ENCODE peak calls at places on chromosomes 2 and 18, in six cellular contexts. Y is transverse colon, J is esophagus squamous epithelium, F is heart right ventricle, O is left ventricle myocardium inferior, K is A549. N is an unnamed sample. For H3K4me1, the result is how much of the 10 kb centered on the place peaks cover.

GRCh38 chr2:147082850-147083522 is 761.8 kb upstream of the ACVR2A start:
- DNase-seq in Y (peak), J (no peak), F (no peak), O (no peak), K (peak), N (no peak)

GRCh38 chr2:100935372-100935752 is 66.7 kb upstream of the RPL31 start:
- DNase-seq in Y (no peak), J (no peak), F (no peak), O (no peak), K (no peak), N (peak)

GRCh38 chr2:65991864-65992554 is 442.9 kb upstream of the MEIS1 start:
- DNase-seq in Y (peak), J (no peak), F (no peak), O (no peak), K (no peak), N (no peak)

GRCh38 chr2:135657806-135658582 is 83.7 kb upstream of the UBXN4 start:
- DNase-seq in Y (no peak), J (no peak), F (no peak), O (no peak), K (no peak), N (no peak)

GRCh38 chr18:72207280-72207679 is 336.9 kb downstream of the CBLN2 start:
- DNase-seq in Y (no peak), J (no peak), F (no peak), O (no peak), K (no peak), N (no peak)

GRCh38 chr2:105325389-105325963 is 4.1 kb downstream of the TGFBRAP1 start:
- DNase-seq in Y (no peak), J (no peak), F (no peak), O (no peak), K (no peak), N (no peak)

GRCh38 chr2:40466926-40467325 is 15.0 kb upstream of the SLC8A1 start:
- DNase-seq in Y (no peak), J (no peak), F (no peak), O (no peak), K (no peak), N (no peak)

GRCh38 chr18:47595816-47596501 is 334.5 kb downstream of the SMAD2 start:
- DNase-seq in Y (peak), J (no peak), F (no peak), O (no peak), K (peak), N (no peak)

GRCh38 chr18:41579185-41579584 is 375.8 kb upstream of the PIK3C3 start:
- DNase-seq in Y (no peak), J (no peak), F (no peak), O (no peak), K (no peak), N (no peak)

GRCh38 chr2:197613509-197613987 is 61.8 kb downstream of the RFTN2 start:
- DNase-seq in Y (no peak), J (no peak), F (no peak), O (no peak), K (no peak), N (no peak)

GRCh38 chr2:67394734-67395133 is 2.4 kb upstream of the ETAA1 start:
- DNase-seq in Y (no peak), J (no peak), F (no peak), O (no peak), K (no peak), N (no peak)

GRCh38 chr2:220006152-220006551 is 378.7 kb downstream of the SLC4A3 start:
- DNase-seq in Y (no peak), J (no peak), F (no peak), O (no peak), K (no peak), N (no peak)

GRCh38 chr2:119929537-119929936 is 83.3 kb upstream of the EPB41L5 start:
- DNase-seq in Y (no peak), J (no peak), F (no peak), O (no peak), K (no peak), N (no peak)

GRCh38 chr2:188986839-188987238 is 12.7 kb downstream of the COL3A1 start:
- DNase-seq in Y (no peak), J (no peak), F (no peak), O (no peak), K (no peak), N (no peak)

GRCh38 chr2:95287336-95287735 is 9.8 kb upstream of the KCNIP3 start:
- DNase-seq in Y (no peak), J (no peak), F (no peak), O (no peak), K (no peak), N (no peak)

GRCh38 chr2:8536686-8537571 is 144.9 kb upstream of the ID2 start:
- DNase-seq in Y (no peak), J (no peak), F (no peak), O (no peak), K (no peak), N (no peak)

GRCh38 chr2:215748446-215748845 is 264.9 kb downstream of the MREG start:
- DNase-seq in Y (peak), J (no peak), F (no peak), O (peak), K (no peak), N (peak)

GRCh38 chr18:10495936-10496335 is 29.9 kb upstream of the NAPG start:
- DNase-seq in Y (no peak), J (no peak), F (no peak), O (no peak), K (no peak), N (no peak)

GRCh38 chr2:237486819-237487448 is at the start of gene MLPH:
- DNase-seq in Y (peak), J (no peak), F (peak), O (peak), K (peak), N (no peak)
- H3K4me3 ChIP-seq in Y (peak), J (peak), F (peak), O (peak), K (peak), N (peak)

GRCh38 chr2:165844216-165844615 is 50.2 kb upstream of the GALNT3 start:
- DNase-seq in Y (no peak), J (no peak), F (no peak), O (no peak), K (no peak), N (no peak)

GRCh38 chr2:165840333-165840958 is 46.4 kb upstream of the GALNT3 start:
- DNase-seq in Y (no peak), J (no peak), F (no peak), O (no peak), K (no peak), N (no peak)

GRCh38 chr2:165847001-165847400 is 53.0 kb upstream of the GALNT3 start:
- DNase-seq in Y (no peak), J (no peak), F (no peak), O (no peak), K (no peak), N (no peak)

GRCh38 chr2:165846056-165846455 is 52.0 kb upstream of the GALNT3 start:
- DNase-seq in Y (no peak), J (no peak), F (no peak), O (no peak), K (no peak), N (no peak)
- H3K4me1 ChIP-seq in Y (under half), J (under half), F (under half), O (under half), K (under half), N (under half)

GRCh38 chr18:37689841-37690240 is 124.2 kb upstream of the CELF4 start:
- DNase-seq in Y (no peak), J (no peak), F (no peak), O (no peak), K (no peak), N (no peak)

GRCh38 chr18:37684183-37684582 is 118.6 kb upstream of the CELF4 start:
- DNase-seq in Y (no peak), J (no peak), F (no peak), O (no peak), K (no peak), N (no peak)

DNA sequence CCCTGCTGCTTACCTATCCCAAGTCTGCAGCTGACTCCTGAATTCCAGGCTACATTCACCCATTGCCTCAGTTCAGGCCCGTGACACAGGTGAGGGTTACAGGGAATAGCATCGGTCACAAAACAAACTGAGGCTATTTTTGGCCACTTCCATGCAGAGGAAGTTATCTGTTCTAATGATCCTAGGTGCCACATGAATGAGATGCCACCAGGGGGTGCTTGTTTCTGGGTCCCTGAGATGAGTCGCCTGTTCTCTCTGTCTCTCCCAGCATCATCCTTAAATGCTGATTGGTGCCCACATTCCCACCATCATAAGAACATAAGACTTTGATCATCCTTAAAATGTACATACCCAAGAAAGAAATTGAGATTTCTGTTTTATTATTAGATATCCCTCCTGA is 119.0 kb upstream of the CELF4 start:
- DNase-seq in Y (no peak), J (no peak), F (no peak), O (no peak), K (no peak), N (no peak)
- TF ChIP-seq CTCF in Y (no peak), J (no peak), F (no peak), O (no peak), K (no peak), N (no peak)

GRCh38 chr2:224736227-224736626 is 20.1 kb upstream of the CCDC195 start:
- DNase-seq in Y (no peak), J (no peak), F (no peak), O (no peak), K (no peak), N (no peak)
- H3K4me3 ChIP-seq in Y (no peak), J (no peak), F (no peak), O (no peak), K (no peak), N (no peak)

GRCh38 chr2:196162586-196163180 is 8.7 kb downstream of the STK17B start:
- DNase-seq in Y (no peak), J (no peak), F (no peak), O (no peak), K (no peak), N (no peak)
- H3K4me1 ChIP-seq in Y (under half), J (under half), F (under half), O (under half), K (under half), N (under half)

DNA sequence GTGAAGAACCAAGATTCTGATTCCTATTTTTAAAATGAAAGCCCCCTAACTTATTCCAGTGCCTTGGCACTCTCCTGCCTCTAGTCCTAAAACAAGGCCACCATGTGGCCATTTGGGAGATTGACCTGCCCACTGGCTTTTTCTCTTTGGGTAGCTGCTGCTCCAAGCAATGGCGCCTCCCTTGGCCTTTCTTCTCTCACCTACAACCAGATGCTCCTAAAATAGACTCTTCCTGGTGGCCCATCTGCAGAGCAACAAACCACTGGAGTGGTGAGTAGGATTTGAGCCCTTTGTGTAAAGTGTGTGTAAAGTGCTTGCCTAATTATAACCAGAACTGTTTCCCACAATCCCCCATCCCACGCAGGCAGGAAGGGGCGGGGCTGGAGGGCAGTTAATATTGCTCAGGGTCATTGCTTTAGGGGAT is 114.2 kb downstream of the FHOD3 start:
- DNase-seq in Y (no peak), J (no peak), F (no peak), O (no peak), K (no peak), N (no peak)
- TF ChIP-seq CTCF in Y (no peak), J (no peak), F (no peak), O (peak), K (no peak), N (no peak)

GRCh38 chr2:136764397-136765255 is 719 bp upstream of the THSD7B start:
- DNase-seq in Y (no peak), J (no peak), F (no peak), O (no peak), K (no peak), N (no peak)
- H3K4me3 ChIP-seq in Y (peak), J (peak), F (peak), O (peak), K (peak), N (peak)

N was measured in right atrium auricular region.